ENCODE peak calls at places on chromosomes 3 and 15, in seven cellular contexts. X, T, M, P, Q, Y and I are unnamed samples.

GRCh38 chr3:194387276-194387675 is 11.8 kb downstream of the GP5 start:
- DNase-seq in Y (no peak), P (no peak), Q (no peak), X (no peak), T (no peak), M (no peak), I (no peak)

GRCh38 chr3:60384352-60384751 is 866.9 kb downstream of the FHIT start:
- DNase-seq in Y (no peak), M (no peak), Q (no peak), P (no peak), T (no peak), X (no peak), I (no peak)

GRCh38 chr15:49215768-49216739 is 46.0 kb downstream of the GALK2 start:
- DNase-seq in Q (no peak), Y (no peak), X (peak), M (no peak), T (peak), P (no peak), I (no peak)

GRCh38 chr3:127036209-127037020 is 53.5 kb downstream of the PLXNA1 start:
- DNase-seq in Y (no peak), T (no peak), M (no peak), Q (no peak), X (no peak), P (no peak), I (no peak)

GRCh38 chr3:160434071-160434470 is 15.5 kb downstream of the TRIM59 start:
- DNase-seq in T (no peak), Y (no peak), P (no peak), Q (peak), X (no peak), M (peak), I (no peak)

GRCh38 chr15:28989239-28989830 is 103.6 kb downstream of the APBA2 start:
- DNase-seq in P (no peak), Q (no peak), Y (no peak), T (peak), M (no peak), X (peak), I (no peak)

GRCh38 chr15:83571820-83572707 is 81.9 kb upstream of the ADAMTSL3 start:
- DNase-seq in Q (peak), T (peak), M (no peak), X (peak), P (no peak), Y (no peak), I (no peak)

GRCh38 chr3:191330309-191330712 is at the start of gene UTS2B:
- DNase-seq in M (peak), Y (no peak), Q (peak), P (no peak), T (peak), X (no peak), I (no peak)

GRCh38 chr3:65284971-65285370 is 597.2 kb upstream of the ADAMTS9 start:
- DNase-seq in P (no peak), T (no peak), X (no peak), Y (no peak), M (no peak), Q (no peak), I (no peak)

GRCh38 chr15:101775136-101775535 is 28.2 kb upstream of the OR4F6 start:
- DNase-seq in M (no peak), P (no peak), Q (no peak), X (no peak), T (no peak), Y (no peak), I (no peak)

GRCh38 chr3:30970183-30970582 is 75.7 kb upstream of the GADL1 start:
- DNase-seq in P (no peak), M (peak), Q (no peak), X (peak), Y (no peak), T (peak), I (no peak)

GRCh38 chr3:56054827-56055226 is 413.4 kb downstream of the ERC2 start:
- DNase-seq in P (no peak), T (no peak), X (no peak), M (no peak), Y (no peak), Q (no peak), I (no peak)

GRCh38 chr15:39195988-39196486 is 384.8 kb upstream of the THBS1 start:
- DNase-seq in P (no peak), T (peak), Q (no peak), M (peak), X (no peak), Y (no peak), I (no peak)

GRCh38 chr15:56758770-56759449 is 25.6 kb upstream of the ZNF280D start:
- DNase-seq in X (no peak), M (peak), P (no peak), Y (no peak), Q (no peak), T (no peak), I (no peak)

GRCh38 chr15:63985221-63986184 is 60.8 kb downstream of the DAPK2 start:
- DNase-seq in P (no peak), Y (no peak), X (no peak), M (no peak), T (no peak), Q (no peak), I (peak)

GRCh38 chr15:71334874-71335273 is 219.6 kb downstream of the THSD4 start:
- DNase-seq in T (no peak), X (no peak), P (no peak), Y (no peak), Q (no peak), M (no peak), I (no peak)

GRCh38 chr3:196772102-196772501 is 32.4 kb downstream of the PAK2 start:
- DNase-seq in T (no peak), P (no peak), X (no peak), M (no peak), Y (no peak), Q (no peak), I (no peak)